ENCODE peak calls at places on chromosome 22, in nine cellular contexts. Q, H, C, A, W, S, U, V and I are unnamed samples.

GRCh38 chr22:36923458-36923784 is 10.0 kb downstream of the CSF2RB start:
- DNase-seq in A (no peak), S (peak; percentile 72), C (no peak), Q (no peak), U (no peak), W (no peak), V (no peak), H (no peak), I (no peak)

GRCh38 chr22:27274770-27275449 is 526.6 kb downstream of the MN1 start:
- DNase-seq in W (no peak), Q (no peak), S (no peak), U (peak; percentile 11), A (no peak), C (no peak), H (no peak), V (no peak), I (no peak)

GRCh38 chr22:50252081-50253045 is 1.3 kb upstream of the HDAC10 start:
- DNase-seq in Q (peak; percentile 75), V (no peak), W (peak; percentile 93), A (peak; percentile 72), C (peak; percentile 90), U (peak; percentile 55), H (peak; percentile 84), S (peak; percentile 93), I (no peak)

GRCh38 chr22:28077166-28077565 is 158.1 kb upstream of the PITPNB start:
- DNase-seq in U (no peak), S (no peak), A (no peak), V (no peak), H (no peak), W (no peak), Q (no peak), C (no peak), I (no peak)

GRCh38 chr22:35761037-35761436 is 43.4 kb downstream of the APOL5 start:
- DNase-seq in A (peak; percentile 21), U (no peak), H (no peak), S (no peak), C (no peak), Q (no peak), W (no peak), V (no peak), I (no peak)

GRCh38 chr22:46346680-46347405 is 11.3 kb downstream of the TRMU start:
- DNase-seq in C (no peak), W (no peak), U (no peak), H (no peak), A (no peak), V (no peak), S (peak; percentile 49), Q (no peak), I (no peak)

GRCh38 chr22:35446365-35446764 is 46.4 kb downstream of the MCM5 start:
- DNase-seq in Q (peak; percentile 89), V (peak; percentile 77), A (no peak), U (peak; percentile 92), H (peak; percentile 57), C (no peak), W (peak; percentile 54), S (no peak), I (peak; percentile 15)

GRCh38 chr22:37483594-37484114 is 2.5 kb downstream of the MFNG start:
- DNase-seq in S (no peak), A (no peak), U (no peak), C (no peak), H (no peak), Q (no peak), W (no peak), V (no peak), I (no peak)

GRCh38 chr22:49420651-49421050 is 407.0 kb downstream of the BRD1 start:
- DNase-seq in A (no peak), W (no peak), S (peak; percentile 27), Q (no peak), H (no peak), U (no peak), V (no peak), C (no peak), I (no peak)

GRCh38 chr22:29310863-29311339 is 4.5 kb downstream of the GAS2L1 start:
- DNase-seq in C (peak; percentile 96), Q (peak; percentile 98), V (peak; percentile 90), A (peak; percentile 56), W (peak; percentile 92), U (peak; percentile 98), H (peak; percentile 92), S (peak; percentile 98), I (peak; percentile 54)

GRCh38 chr22:35896306-35896705 is 132.3 kb downstream of the RBFOX2 start:
- DNase-seq in S (no peak), W (no peak), Q (no peak), V (no peak), H (no peak), C (no peak), A (no peak), U (no peak), I (no peak)

DNA sequence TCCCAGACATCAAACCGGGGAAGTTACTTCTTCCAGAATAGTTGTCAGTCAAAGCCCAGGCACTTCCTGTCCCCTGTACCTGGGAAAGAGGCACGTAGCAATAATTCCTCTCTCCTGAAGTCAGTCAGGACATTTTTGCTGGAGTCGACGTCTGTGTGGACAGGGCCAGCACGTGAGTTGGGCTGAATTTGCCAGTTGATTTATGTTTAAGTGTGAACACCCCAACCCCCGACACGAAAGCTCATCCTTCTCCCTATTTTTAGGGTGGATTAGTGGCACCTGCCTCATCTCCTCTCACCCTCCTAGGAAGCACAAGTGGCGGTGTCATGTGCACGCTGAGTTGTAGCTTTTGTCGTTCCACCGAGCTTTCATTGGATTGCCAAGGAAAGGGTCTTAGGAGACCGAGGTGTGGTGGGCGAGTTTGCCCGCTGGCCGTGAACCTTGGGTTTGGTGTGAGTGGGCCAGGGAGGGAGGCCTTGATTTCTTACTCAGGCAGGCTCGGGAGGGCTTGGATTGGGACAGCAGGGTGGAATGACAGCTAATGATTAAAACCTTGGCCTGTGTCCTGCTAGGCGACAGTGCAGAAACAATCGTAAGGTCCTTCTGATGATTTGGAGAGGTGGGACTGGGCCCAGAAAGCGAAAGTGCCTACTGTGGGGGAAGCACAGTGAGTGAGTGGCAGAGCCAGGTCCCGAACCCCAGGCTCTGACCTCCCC is 87.0 kb upstream of the CRYBB3 start:
- DNase-seq in W (no peak), A (no peak), S (no peak), H (no peak), Q (no peak), V (no peak), C (no peak), U (no peak), I (no peak)
- H3K4me3 ChIP-seq in W (no peak overlapping the region), A (no peak overlapping the region), S (peak overlapping the region; percentile 74), H (peak overlapping the region; percentile 52), Q (no peak overlapping the region), V (no peak overlapping the region), C (peak overlapping the region; percentile 59), U (no peak overlapping the region), I (peak overlapping the region; percentile 72)

DNA sequence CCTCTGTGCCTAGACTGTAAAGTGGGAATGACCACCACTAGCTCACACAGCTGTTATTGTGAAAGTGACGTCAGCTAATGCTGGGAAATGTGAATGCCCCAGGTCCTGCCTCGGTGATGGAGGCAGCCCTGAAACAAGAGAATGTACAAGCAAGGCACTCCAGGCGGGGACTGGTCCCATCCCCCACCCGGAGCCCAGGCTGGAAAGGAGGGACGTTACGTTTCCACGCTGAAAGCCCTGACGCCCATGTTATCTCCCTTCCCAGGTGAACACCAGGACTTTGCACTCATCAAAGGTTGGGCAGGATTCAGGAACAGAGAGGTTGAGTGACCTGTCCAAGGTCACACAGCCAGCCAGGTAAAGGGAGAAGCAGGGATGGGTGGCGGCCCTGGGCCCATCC is 784 bp downstream of the SULT4A1 start:
- DNase-seq in Q (no peak), A (no peak), S (no peak), W (no peak), C (no peak), H (no peak), V (no peak), U (no peak), I (no peak)
- H3K4me3 ChIP-seq in Q (no peak overlapping the region), A (no peak overlapping the region), S (no peak overlapping the region), W (no peak overlapping the region), C (no peak overlapping the region), H (no peak overlapping the region), V (no peak overlapping the region), U (peak overlapping the region; percentile 33), I (peak overlapping the region; percentile 6)

DNA sequence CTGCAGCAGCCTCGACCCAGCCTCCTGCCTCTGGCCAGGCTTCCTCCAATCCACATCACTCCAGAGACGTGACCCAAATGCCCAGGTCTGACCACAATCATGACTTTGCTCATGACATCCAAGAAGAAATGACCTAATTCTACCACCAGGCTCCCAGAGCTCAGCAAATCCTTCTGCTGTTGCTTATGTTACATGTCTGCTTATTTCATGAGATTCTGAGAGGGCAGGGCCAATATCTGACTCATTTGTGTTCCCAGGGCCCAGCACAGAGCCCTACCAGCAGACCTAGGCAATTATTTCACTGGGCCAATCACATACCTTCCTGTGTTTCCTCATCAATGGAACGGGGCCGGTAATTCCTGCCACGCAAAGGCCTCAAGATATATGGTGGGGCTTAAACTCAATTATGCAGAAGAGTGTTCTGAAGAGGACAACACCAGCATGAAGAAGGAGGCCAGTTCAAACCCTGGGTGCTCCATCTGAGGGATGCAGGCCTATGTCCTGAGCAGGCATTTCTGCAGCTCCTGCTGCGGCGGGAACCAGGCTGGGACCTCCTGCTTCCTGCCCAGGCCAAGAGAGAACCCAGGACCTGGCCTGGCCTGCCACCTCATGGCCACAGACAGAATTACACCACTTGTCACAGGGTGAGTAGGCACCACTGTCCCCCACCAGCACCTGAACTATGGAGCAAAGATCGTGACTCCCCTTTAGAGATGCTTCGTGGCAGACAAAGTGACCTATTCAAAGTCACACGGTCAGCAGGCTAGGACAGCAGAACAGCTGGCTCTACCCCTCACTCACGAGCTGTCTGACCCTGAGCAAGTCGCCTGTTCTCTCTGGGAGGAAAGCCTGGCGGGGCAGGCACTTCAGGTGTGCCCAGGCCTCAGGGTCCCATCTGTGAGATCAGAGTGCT is 5.8 kb downstream of the CENPM start:
- DNase-seq in W (peak; percentile 96), S (peak; percentile 92), H (peak; percentile 92), A (peak; percentile 91), C (peak; percentile 88), V (peak; percentile 64), Q (peak; percentile 85), U (peak; percentile 79), I (no peak)
- H3K4me3 ChIP-seq in W (no peak overlapping the region), S (no peak overlapping the region), H (no peak overlapping the region), A (peak overlapping the region; percentile 43), C (no peak overlapping the region), V (no peak overlapping the region), Q (no peak overlapping the region), U (no peak overlapping the region), I (no peak overlapping the region)

DNA sequence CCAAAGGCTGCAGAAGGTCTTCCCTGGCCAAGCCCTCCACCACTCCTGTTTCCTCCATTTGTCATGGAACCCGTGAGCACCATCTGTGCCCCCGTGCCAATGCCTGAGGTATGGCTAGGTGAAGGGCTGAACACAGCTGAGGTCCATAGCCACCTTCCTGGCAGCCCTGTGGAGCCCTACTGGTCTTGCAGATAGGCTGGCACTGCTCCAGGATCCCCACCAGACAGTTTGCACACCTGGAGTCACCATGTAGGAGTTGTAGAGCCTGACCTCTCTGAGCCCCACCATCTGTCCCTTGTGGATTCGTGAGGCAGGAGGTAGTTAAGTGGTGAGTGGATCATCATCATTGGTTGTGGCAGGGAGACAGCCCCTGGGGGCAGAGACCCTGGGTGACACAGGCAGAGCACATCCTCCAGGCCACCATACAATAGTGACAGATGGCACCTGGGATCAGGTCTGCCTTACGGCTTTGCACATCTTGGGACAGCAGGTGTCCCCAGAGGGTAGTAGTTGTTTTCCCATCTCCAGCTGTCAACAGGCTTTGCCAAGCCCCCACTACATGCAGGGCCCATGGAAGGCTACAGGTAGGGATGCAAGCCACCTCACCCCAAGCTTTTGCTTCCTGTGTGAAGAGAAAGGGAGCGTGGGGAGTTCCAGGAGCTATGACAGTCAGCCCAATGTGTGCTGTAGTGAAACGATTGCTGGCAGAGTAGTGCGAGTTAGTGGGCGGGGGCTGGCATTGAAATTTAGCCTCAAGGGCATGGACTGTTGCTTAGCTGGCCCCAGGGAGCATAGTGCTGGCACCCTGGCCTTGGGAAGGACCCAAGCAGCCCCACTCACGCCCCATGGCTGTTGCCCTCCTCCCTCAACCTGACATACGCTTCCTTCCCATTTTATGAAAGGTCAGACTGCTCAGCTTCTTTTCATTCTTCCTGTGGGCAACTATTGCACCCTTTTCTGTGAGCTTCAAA is 52.4 kb upstream of the SUSD2 start:
- DNase-seq in V (no peak), Q (peak; percentile 17), H (no peak), A (no peak), C (no peak), S (no peak), W (no peak), U (no peak), I (no peak)
- H3K4me3 ChIP-seq in V (no peak overlapping the region), Q (no peak overlapping the region), H (no peak overlapping the region), A (no peak overlapping the region), C (no peak overlapping the region), S (no peak overlapping the region), W (no peak overlapping the region), U (no peak overlapping the region), I (no peak overlapping the region)